ENCODE peak calls at places on chromosomes 13 and 19, in four cellular contexts. R is SK-N-SH, V is GM12878, K is HepG2. W is an unnamed sample.

GRCh38 chr13:46126074-46126473 is 21.2 kb upstream of the CPB2 start:
- DNase-seq in R (no peak), V (no peak), K (no peak), W (no peak)

GRCh38 chr19:16336571-16336970 is 11.9 kb downstream of the KLF2 start:
- DNase-seq in R (no peak), V (no peak), K (no peak), W (no peak)

GRCh38 chr13:89784161-89784809 is 1563.2 kb upstream of the MIR17HG start:
- DNase-seq in R (no peak), V (no peak), K (no peak), W (no peak)

GRCh38 chr13:113582841-113583631 is 1.5 kb upstream of the TFDP1 start:
- DNase-seq in R (no peak), V (no peak), K (peak), W (no peak)

GRCh38 chr13:75850915-75851314 is 214.8 kb downstream of the LMO7 start:
- DNase-seq in R (no peak), V (no peak), K (no peak), W (peak)

GRCh38 chr19:18889949-18890745 is 5.8 kb downstream of the CERS1 start:
- DNase-seq in R (no peak), V (no peak), K (no peak), W (no peak)

GRCh38 chr13:93709511-93710244 is 483.1 kb downstream of the GPC6 start:
- DNase-seq in R (no peak), V (no peak), K (no peak), W (no peak)

GRCh38 chr19:40613669-40614594 is 12.8 kb downstream of the LTBP4 start:
- DNase-seq in R (no peak), V (peak), K (no peak), W (peak)

GRCh38 chr19:39334444-39334976 is 1.3 kb downstream of the GMFG start:
- DNase-seq in R (no peak), V (no peak), K (no peak), W (no peak)

GRCh38 chr13:39159393-39159792 is 121.1 kb downstream of the NHLRC3 start:
- DNase-seq in R (no peak), V (no peak), K (no peak), W (no peak)

GRCh38 chr13:106210327-106210726 is 325.1 kb downstream of the EFNB2 start:
- DNase-seq in R (no peak), V (no peak), K (no peak), W (no peak)

GRCh38 chr19:58325623-58326022 is 1.2 kb upstream of the ZSCAN22 start:
- DNase-seq in R (no peak), V (no peak), K (no peak), W (no peak)

DNA sequence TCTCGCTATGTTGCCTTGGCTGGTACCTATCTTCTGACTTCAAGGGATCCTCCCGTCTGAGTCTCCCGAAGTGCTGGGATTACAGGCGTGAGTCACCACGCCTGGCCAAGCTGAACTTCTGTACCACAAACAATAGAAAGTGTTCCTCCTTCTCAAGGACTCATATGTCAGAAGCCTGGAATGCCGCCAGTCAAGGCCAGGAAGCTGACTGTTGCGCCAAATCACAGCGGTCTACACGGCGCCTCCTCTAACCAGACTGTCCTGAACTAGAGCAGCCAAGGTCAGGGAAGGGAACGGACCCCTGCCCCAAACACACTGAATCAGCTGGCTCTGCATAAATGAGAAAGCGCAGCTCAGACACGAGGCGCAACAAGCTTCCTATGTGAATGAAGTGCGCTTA is 14.6 kb downstream of the RAB20 start:
- DNase-seq in R (no peak), V (no peak), K (peak), W (no peak)
- TF ChIP-seq SMC3 in R (no peak), V (no peak), K (no peak), W (no peak)

GRCh38 chr13:49450105-49450819 is 6.2 kb downstream of the SETDB2 start:
- DNase-seq in R (no peak), V (no peak), K (no peak), W (no peak)
- TF ChIP-seq ZBTB33 in R (no peak), V (no peak), K (no peak), W (no peak)

GRCh38 chr13:98270819-98271218 is 93.8 kb upstream of the RNF113B start:
- DNase-seq in R (no peak), V (no peak), K (no peak), W (no peak)

GRCh38 chr13:98273067-98273823 is 96.2 kb upstream of the RNF113B start:
- DNase-seq in R (no peak), V (no peak), K (peak), W (no peak)

GRCh38 chr13:98273824-98274786 is 97.0 kb upstream of the RNF113B start:
- DNase-seq in R (no peak), V (no peak), K (no peak), W (no peak)

GRCh38 chr13:98274921-98275487 is 97.9 kb upstream of the RNF113B start:
- DNase-seq in R (no peak), V (no peak), K (no peak), W (no peak)

GRCh38 chr13:98272549-98272948 is 95.5 kb upstream of the RNF113B start:
- DNase-seq in R (no peak), V (no peak), K (no peak), W (no peak)
- TF ChIP-seq SMC3 in R (no peak), V (no peak), K (no peak), W (no peak)

GRCh38 chr19:6227156-6227940 is 52.4 kb downstream of the MLLT1 start:
- DNase-seq in R (peak), V (no peak), K (no peak), W (no peak)
- TF ChIP-seq ZBTB33 in R (no peak), V (no peak), K (no peak), W (no peak)

DNA sequence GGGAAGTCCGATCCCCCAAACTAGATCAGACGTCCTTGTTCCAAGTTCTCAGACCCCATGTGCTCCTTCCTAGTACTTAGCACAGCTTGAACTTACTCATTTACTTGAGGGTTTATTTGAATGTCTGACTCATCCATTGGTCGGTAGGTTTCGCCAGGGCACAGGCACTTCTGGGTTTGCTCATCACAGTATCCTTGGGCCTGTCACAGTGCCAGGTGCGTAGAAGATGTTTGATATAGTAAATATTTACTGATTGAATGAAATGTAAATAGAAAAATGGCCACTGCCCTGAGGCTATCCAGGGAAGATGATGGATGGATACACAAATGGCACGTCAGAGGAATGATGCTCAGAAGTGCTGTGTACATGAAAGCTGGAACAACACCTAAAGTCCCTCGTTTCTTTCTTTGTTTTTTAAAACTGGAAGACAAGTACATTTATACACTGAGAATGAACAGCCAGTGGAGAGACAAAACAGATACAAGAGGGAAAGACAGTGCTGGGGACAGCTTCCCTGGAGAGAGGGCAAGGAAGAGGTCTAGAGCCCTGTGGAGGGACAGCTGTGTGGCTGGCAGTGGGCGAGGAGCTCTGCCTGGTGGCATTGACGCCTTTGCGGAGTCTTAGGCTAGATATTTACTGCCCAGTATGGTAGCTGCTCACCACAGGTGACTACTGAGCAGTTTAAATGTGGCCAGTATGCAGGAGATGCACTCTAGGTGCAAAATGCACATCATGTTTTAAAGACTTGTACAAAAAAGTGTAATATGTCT is 31.2 kb upstream of the KL start:
- DNase-seq in R (no peak), V (no peak), K (no peak), W (no peak)
- TF ChIP-seq SMC3 in R (no peak), V (no peak), K (no peak), W (no peak)

DNA sequence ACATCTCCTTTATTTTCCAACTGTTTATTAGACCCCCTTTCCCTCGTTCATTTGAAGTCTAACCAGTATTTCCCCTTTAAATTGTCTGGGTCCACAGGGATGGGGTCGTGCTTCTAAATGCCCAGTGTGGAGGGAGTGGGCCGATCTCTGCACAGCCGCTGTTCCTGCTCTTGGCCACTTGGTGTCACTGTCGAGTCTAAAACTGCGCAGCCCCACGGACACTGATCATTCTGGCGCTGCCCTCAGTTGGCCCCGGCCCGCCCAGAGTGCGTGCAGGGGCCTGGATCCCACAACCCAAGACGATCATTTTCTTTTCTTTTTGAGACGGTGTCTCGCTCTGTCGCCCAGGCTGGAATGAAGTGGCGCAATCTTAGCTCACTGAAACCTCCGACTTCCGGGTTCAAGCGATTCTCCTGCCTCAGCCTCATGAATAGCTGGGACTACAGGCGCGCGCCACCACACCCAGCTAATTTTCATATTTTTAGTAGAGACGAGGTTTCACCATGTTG is 12.0 kb downstream of the WDR88 start:
- DNase-seq in R (peak), V (no peak), K (peak), W (peak)
- TF ChIP-seq ZBTB33 in R (no peak), V (no peak), K (no peak), W (no peak)

DNA sequence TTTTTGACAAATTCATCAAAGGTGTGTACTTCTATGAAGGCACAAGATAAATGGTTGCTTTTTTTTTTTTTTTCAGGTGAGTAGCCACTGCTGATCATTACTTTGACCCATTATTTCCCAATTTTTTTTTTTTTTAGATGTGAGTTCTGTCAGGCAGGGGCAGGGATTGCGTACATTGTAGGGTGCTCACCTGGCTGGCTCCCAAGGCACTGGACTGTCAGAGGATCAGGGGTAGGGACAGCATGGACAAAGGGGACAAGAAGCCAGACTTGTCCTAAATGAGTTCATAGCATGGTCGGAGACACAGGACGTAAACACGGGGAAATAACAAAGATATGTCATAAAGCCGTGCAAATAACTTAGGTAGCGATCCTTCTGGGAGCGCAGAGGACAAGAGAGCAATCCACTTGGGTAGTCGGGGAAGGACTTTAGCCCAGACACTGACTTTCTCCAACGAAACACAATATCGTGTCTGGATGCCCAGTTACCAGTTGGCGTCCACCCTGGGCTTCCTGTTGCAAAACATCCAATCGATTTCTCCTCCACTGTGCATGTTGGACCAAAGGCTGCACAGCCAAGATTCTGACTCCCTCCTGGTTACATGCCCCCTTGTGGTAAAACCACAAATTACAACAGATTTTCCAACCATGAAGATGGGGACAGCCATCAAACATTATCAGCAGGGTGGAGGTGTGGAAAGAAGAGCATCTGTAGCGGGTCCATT is 27.5 kb upstream of the KATNAL1 start:
- DNase-seq in R (peak), V (no peak), K (peak), W (peak)
- TF ChIP-seq SMC3 in R (peak), V (peak), K (peak), W (peak)

GRCh38 chr19:7351861-7352260 is 3.1 kb downstream of the ARHGEF18 start:
- DNase-seq in R (no peak), V (no peak), K (no peak), W (no peak)

GRCh38 chr19:7349231-7349591 is 474 bp downstream of the ARHGEF18 start:
- DNase-seq in R (no peak), V (no peak), K (no peak), W (no peak)

GRCh38 chr19:7348587-7349230 is at the start of gene ARHGEF18:
- DNase-seq in R (no peak), V (peak), K (no peak), W (no peak)

GRCh38 chr19:7346488-7346971 is 2.2 kb upstream of the ARHGEF18 start:
- DNase-seq in R (no peak), V (no peak), K (peak), W (no peak)

DNA sequence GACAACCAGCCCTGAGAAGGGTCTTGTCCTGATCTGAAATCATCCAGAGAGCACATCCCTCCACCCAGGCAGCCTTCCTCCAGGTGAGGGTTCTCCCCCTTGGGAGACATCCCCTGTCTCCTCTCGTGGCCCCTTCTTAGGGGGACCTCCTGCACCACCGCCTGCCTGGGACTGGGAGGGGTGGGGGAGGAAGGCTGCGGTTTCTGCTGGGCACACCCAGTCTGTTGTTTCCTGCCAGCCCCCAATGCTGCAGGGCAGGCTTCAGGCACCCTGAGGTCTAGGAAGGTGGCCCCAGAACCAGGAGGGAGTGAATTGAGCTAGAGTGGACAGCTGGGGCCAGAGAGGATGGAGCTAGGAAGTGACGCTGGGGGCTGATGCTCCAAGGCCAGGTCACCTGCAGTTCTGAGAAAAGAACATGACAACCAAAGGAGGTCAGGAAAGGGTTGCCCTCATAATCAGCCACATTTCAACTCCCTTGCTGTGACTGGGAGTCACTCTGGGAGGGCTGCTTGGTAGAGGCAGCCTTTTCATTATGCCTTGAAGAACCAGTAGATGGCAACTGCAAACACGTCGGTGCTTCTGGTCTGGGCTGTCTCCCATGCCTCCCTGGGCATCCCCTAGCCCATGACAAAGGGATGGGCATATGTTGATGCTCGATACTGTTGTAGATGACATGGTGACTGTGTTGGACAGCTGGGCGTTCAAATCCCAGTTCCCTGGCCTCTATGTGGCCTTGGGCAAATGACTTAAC is 1.4 kb downstream of the ARHGEF18 start:
- DNase-seq in R (no peak), V (no peak), K (no peak), W (no peak)
- TF ChIP-seq ZBTB33 in R (no peak), V (no peak), K (no peak), W (no peak)

W was measured in K562.